ENCODE peak calls at places on chromosome X, in eight cellular contexts. C is stimulated activated naive CD8-positive, alpha-beta T cell treated with anti-CD3 and anti-CD28 coated beads, Interleukin-15, Interleukin-2, amounts not matched to agents 100 U/mL and 50 U/mL, for 24 hours; B is HTR-8/SVneo; N is LoVo; J is T-helper 22 cell; V is adipocyte; G is M059J; S is NCI-H460. O is an unnamed sample.
A peak's percentile ranks its signal among the peaks of the same experiment; 100 is the strongest.

GRCh38 chrX:9913041-9913440 is 54.1 kb upstream of the CLDN34 start:
- DNase-seq in C (no peak), B (no peak), N (no peak), J (no peak), V (no peak), G (peak; percentile 53), S (no peak), O (no peak)

GRCh38 chrX:40012800-40013682 is 84.7 kb downstream of the BCOR start:
- DNase-seq in C (peak; percentile 50), B (peak; percentile 41), N (peak; percentile 78), J (no peak), V (peak; percentile 70), G (peak; percentile 78), S (peak; percentile 72), O (peak; percentile 67)

GRCh38 chrX:39205467-39205866 is 404.2 kb downstream of the MID1IP1 start:
- DNase-seq in C (no peak), B (no peak), N (no peak), J (no peak), V (no peak), G (peak; percentile 31), S (no peak), O (no peak)

GRCh38 chrX:68894142-68894512 is 65.3 kb downstream of the EFNB1 start:
- DNase-seq in C (no peak), B (no peak), N (no peak), J (no peak), V (no peak), G (no peak), S (no peak), O (no peak)

GRCh38 chrX:153972368-153973126 is at the start of gene TMEM187:
- DNase-seq in C (peak; percentile 87), B (peak; percentile 73), N (peak; percentile 83), J (peak; percentile 82), V (peak; percentile 90), G (peak; percentile 93), S (peak; percentile 89), O (peak; percentile 86)

GRCh38 chrX:21487832-21488231 is 113.6 kb downstream of the CNKSR2 start:
- DNase-seq in C (no peak), B (no peak), N (no peak), J (no peak), V (no peak), G (peak; percentile 2), S (no peak), O (no peak)

GRCh38 chrX:45710081-45710801 is 509.6 kb upstream of the DIPK2B start:
- DNase-seq in C (peak; percentile 59), B (peak; percentile 4), N (peak; percentile 32), J (no peak), V (peak; percentile 66), G (peak; percentile 98), S (no peak), O (no peak)

GRCh38 chrX:36986231-36986630 is 21.9 kb upstream of the FAM47C start:
- DNase-seq in C (no peak), B (no peak), N (no peak), J (no peak), V (peak; percentile 8), G (no peak), S (no peak), O (no peak)

GRCh38 chrX:108304210-108304609 is 134.0 kb downstream of the COL4A6 start:
- DNase-seq in C (no peak), B (no peak), N (no peak), J (no peak), V (no peak), G (no peak), S (no peak), O (no peak)

GRCh38 chrX:11135483-11136185 is 24.5 kb downstream of the HCCS start:
- DNase-seq in C (no peak), B (no peak), N (no peak), J (no peak), V (no peak), G (no peak), S (no peak), O (no peak)

GRCh38 chrX:106468433-106468832 is 143.3 kb upstream of the RADX start:
- DNase-seq in C (no peak), B (no peak), N (no peak), J (no peak), V (no peak), G (no peak), S (no peak), O (no peak)

GRCh38 chrX:41912922-41913321 is 10.4 kb downstream of the CASK start:
- DNase-seq in C (no peak), B (no peak), N (no peak), J (no peak), V (no peak), G (peak; percentile 30), S (no peak), O (no peak)

GRCh38 chrX:135382260-135382659 is 39.5 kb upstream of the SMIM10L2A start:
- DNase-seq in C (no peak), B (no peak), N (no peak), J (no peak), V (no peak), G (no peak), S (no peak), O (peak; percentile 19)

GRCh38 chrX:10841579-10841978 is 221.2 kb upstream of the MID1 start:
- DNase-seq in C (no peak), B (no peak), N (no peak), J (no peak), V (peak; percentile 52), G (no peak), S (no peak), O (no peak)

GRCh38 chrX:129790808-129791207 is 11.1 kb downstream of the SASH3 start:
- DNase-seq in C (no peak), B (no peak), N (no peak), J (no peak), V (no peak), G (no peak), S (no peak), O (no peak)

GRCh38 chrX:109687903-109688302 is 45.2 kb downstream of the ACSL4 start:
- DNase-seq in C (no peak), B (no peak), N (no peak), J (no peak), V (no peak), G (no peak), S (no peak), O (no peak)

GRCh38 chrX:124086411-124086810 is 124.9 kb downstream of the STAG2 start:
- DNase-seq in C (peak; percentile 9), B (no peak), N (no peak), J (peak; percentile 19), V (no peak), G (no peak), S (no peak), O (no peak)

GRCh38 chrX:1554469-1555210 is 17.7 kb upstream of the P2RY8 start:
- DNase-seq in C (peak; percentile 15), B (no peak), N (no peak), J (no peak), V (no peak), G (no peak), S (no peak), O (no peak)

GRCh38 chrX:129522184-129523059 is 868 bp downstream of the SMARCA1 start:
- DNase-seq in C (peak; percentile 4), B (peak; percentile 29), N (peak; percentile 2), J (no peak), V (peak; percentile 87), G (peak; percentile 90), S (peak; percentile 60), O (peak; percentile 68)

GRCh38 chrX:338836-339400 is 20.3 kb upstream of the GTPBP6 start:
- DNase-seq in C (no peak), B (no peak), N (no peak), J (no peak), V (no peak), G (no peak), S (no peak), O (no peak)

GRCh38 chrX:151923648-151924047 is 11.0 kb downstream of the MAGEA4 start:
- DNase-seq in C (no peak), B (no peak), N (no peak), J (no peak), V (no peak), G (no peak), S (no peak), O (no peak)

GRCh38 chrX:9269134-9269533 is 195.7 kb upstream of the TBL1X start:
- DNase-seq in C (no peak), B (no peak), N (no peak), J (no peak), V (no peak), G (no peak), S (no peak), O (no peak)

GRCh38 chrX:42708222-42708621 is 69.7 kb downstream of the PPP1R2C start:
- DNase-seq in C (no peak), B (no peak), N (no peak), J (no peak), V (peak; percentile 38), G (peak; percentile 27), S (no peak), O (no peak)

GRCh38 chrX:48003367-48003757 is 427 bp downstream of the ZNF182 start:
- DNase-seq in C (peak; percentile 13), B (no peak), N (no peak), J (no peak), V (no peak), G (no peak), S (no peak), O (no peak)

GRCh38 chrX:2848806-2849420 is 20.2 kb downstream of the GYG2 start:
- DNase-seq in C (no peak), B (peak; percentile 73), N (no peak), J (no peak), V (peak; percentile 78), G (peak; percentile 74), S (peak; percentile 69), O (no peak)

GRCh38 chrX:148956352-148956751 is 455.9 kb downstream of the AFF2 start:
- DNase-seq in C (no peak), B (no peak), N (no peak), J (no peak), V (no peak), G (no peak), S (no peak), O (no peak)

GRCh38 chrX:44872319-44872816 is 620 bp upstream of the KDM6A start:
- DNase-seq in C (peak; percentile 36), B (no peak), N (no peak), J (no peak), V (peak; percentile 70), G (peak; percentile 33), S (no peak), O (peak; percentile 49)

GRCh38 chrX:26347171-26347570 is 131.2 kb downstream of the MAGEB5 start:
- DNase-seq in C (no peak), B (no peak), N (no peak), J (no peak), V (no peak), G (no peak), S (no peak), O (no peak)